ENCODE peak calls at places on chromosome 15, in four cellular contexts. One of them, this sample, is unnamed.

GRCh38 chr15:100339999-100340398 is 1.8 kb downstream of the ADAMTS17 start:
- DNase-seq in NCI-H460: no peak
- DNase-seq in posterior cingulate gyrus: no peak
- DNase-seq in activated effector memory CD4-positive, alpha-beta T cell treated with Interleukin-2 at 50 U/mL for 16 hours: no peak
- DNase-seq in this sample: no peak

GRCh38 chr15:68596691-68597090 is 17.9 kb downstream of the CORO2B start:
- DNase-seq in NCI-H460: no peak
- DNase-seq in posterior cingulate gyrus: peak; percentile 71
- DNase-seq in activated effector memory CD4-positive, alpha-beta T cell treated with Interleukin-2 at 50 U/mL for 16 hours: no peak
- DNase-seq in this sample: no peak

GRCh38 chr15:40793216-40793989 is 13.5 kb upstream of the ZFYVE19 start:
- DNase-seq in NCI-H460: peak; percentile 82
- DNase-seq in posterior cingulate gyrus: peak; percentile 45
- DNase-seq in activated effector memory CD4-positive, alpha-beta T cell treated with Interleukin-2 at 50 U/mL for 16 hours: no peak
- DNase-seq in this sample: no peak

GRCh38 chr15:68768321-68768720 is 52.4 kb downstream of the ANP32A start:
- DNase-seq in NCI-H460: peak; percentile 38
- DNase-seq in posterior cingulate gyrus: no peak
- DNase-seq in activated effector memory CD4-positive, alpha-beta T cell treated with Interleukin-2 at 50 U/mL for 16 hours: no peak
- DNase-seq in this sample: no peak

GRCh38 chr15:69561071-69561784 is 108.6 kb downstream of the RPLP1 start:
- DNase-seq in NCI-H460: no peak
- DNase-seq in posterior cingulate gyrus: no peak
- DNase-seq in activated effector memory CD4-positive, alpha-beta T cell treated with Interleukin-2 at 50 U/mL for 16 hours: no peak
- DNase-seq in this sample: no peak

GRCh38 chr15:40929730-40930429 is 740 bp downstream of the DLL4 start:
- DNase-seq in NCI-H460: no peak
- DNase-seq in posterior cingulate gyrus: no peak
- DNase-seq in activated effector memory CD4-positive, alpha-beta T cell treated with Interleukin-2 at 50 U/mL for 16 hours: no peak
- DNase-seq in this sample: no peak

GRCh38 chr15:62931650-62932049 is 110.9 kb upstream of the TPM1 start:
- DNase-seq in NCI-H460: no peak
- DNase-seq in posterior cingulate gyrus: no peak
- DNase-seq in activated effector memory CD4-positive, alpha-beta T cell treated with Interleukin-2 at 50 U/mL for 16 hours: no peak
- DNase-seq in this sample: no peak

GRCh38 chr15:96561593-96561992 is 231.1 kb downstream of the NR2F2 start:
- DNase-seq in NCI-H460: no peak
- DNase-seq in posterior cingulate gyrus: no peak
- DNase-seq in activated effector memory CD4-positive, alpha-beta T cell treated with Interleukin-2 at 50 U/mL for 16 hours: no peak
- DNase-seq in this sample: no peak

GRCh38 chr15:63446260-63446659 is 58.1 kb upstream of the USP3 start:
- DNase-seq in NCI-H460: no peak
- DNase-seq in posterior cingulate gyrus: no peak
- DNase-seq in activated effector memory CD4-positive, alpha-beta T cell treated with Interleukin-2 at 50 U/mL for 16 hours: no peak
- DNase-seq in this sample: no peak

GRCh38 chr15:31200735-31201151 is 99.2 kb upstream of the TRPM1 start:
- DNase-seq in NCI-H460: peak; percentile 42
- DNase-seq in posterior cingulate gyrus: peak; percentile 94
- DNase-seq in activated effector memory CD4-positive, alpha-beta T cell treated with Interleukin-2 at 50 U/mL for 16 hours: peak; percentile 65
- DNase-seq in this sample: peak; percentile 50

GRCh38 chr15:67186688-67187087 is 67.8 kb downstream of the AAGAB start:
- DNase-seq in NCI-H460: no peak
- DNase-seq in posterior cingulate gyrus: no peak
- DNase-seq in activated effector memory CD4-positive, alpha-beta T cell treated with Interleukin-2 at 50 U/mL for 16 hours: no peak
- DNase-seq in this sample: no peak

GRCh38 chr15:100572362-100572983 is 29.5 kb downstream of the LINS1 start:
- DNase-seq in NCI-H460: peak; percentile 7
- DNase-seq in posterior cingulate gyrus: no peak
- DNase-seq in activated effector memory CD4-positive, alpha-beta T cell treated with Interleukin-2 at 50 U/mL for 16 hours: no peak
- DNase-seq in this sample: no peak

GRCh38 chr15:64979252-64979710 is 10.4 kb downstream of the SPG21 start:
- DNase-seq in NCI-H460: no peak
- DNase-seq in posterior cingulate gyrus: no peak
- DNase-seq in activated effector memory CD4-positive, alpha-beta T cell treated with Interleukin-2 at 50 U/mL for 16 hours: no peak
- DNase-seq in this sample: no peak

GRCh38 chr15:68303134-68303533 is 25.6 kb downstream of the FEM1B start:
- DNase-seq in NCI-H460: no peak
- DNase-seq in posterior cingulate gyrus: no peak
- DNase-seq in activated effector memory CD4-positive, alpha-beta T cell treated with Interleukin-2 at 50 U/mL for 16 hours: no peak
- DNase-seq in this sample: no peak

GRCh38 chr15:37199546-37199945 is 99.2 kb upstream of the MEIS2 start:
- DNase-seq in NCI-H460: no peak
- DNase-seq in posterior cingulate gyrus: no peak
- DNase-seq in activated effector memory CD4-positive, alpha-beta T cell treated with Interleukin-2 at 50 U/mL for 16 hours: no peak
- DNase-seq in this sample: no peak

GRCh38 chr15:28273468-28273867 is 48.5 kb downstream of the HERC2 start:
- DNase-seq in NCI-H460: no peak
- DNase-seq in posterior cingulate gyrus: no peak
- DNase-seq in activated effector memory CD4-positive, alpha-beta T cell treated with Interleukin-2 at 50 U/mL for 16 hours: no peak
- DNase-seq in this sample: no peak

GRCh38 chr15:43238691-43239131 is 17.9 kb upstream of the EPB42 start:
- DNase-seq in NCI-H460: no peak
- DNase-seq in posterior cingulate gyrus: no peak
- DNase-seq in activated effector memory CD4-positive, alpha-beta T cell treated with Interleukin-2 at 50 U/mL for 16 hours: no peak
- DNase-seq in this sample: no peak

GRCh38 chr15:89034305-89034704 is 54.0 kb upstream of the ABHD2 start:
- DNase-seq in NCI-H460: no peak
- DNase-seq in posterior cingulate gyrus: no peak
- DNase-seq in activated effector memory CD4-positive, alpha-beta T cell treated with Interleukin-2 at 50 U/mL for 16 hours: no peak
- DNase-seq in this sample: no peak

GRCh38 chr15:56886878-56887781 is 31.3 kb upstream of the TCF12 start:
- DNase-seq in NCI-H460: peak; percentile 91
- DNase-seq in posterior cingulate gyrus: peak; percentile 97
- DNase-seq in activated effector memory CD4-positive, alpha-beta T cell treated with Interleukin-2 at 50 U/mL for 16 hours: peak; percentile 72
- DNase-seq in this sample: peak; percentile 74